ENCODE peak calls at places on chromosomes 4 and X, in nine cellular contexts. G, T, O, I, N, S, M, B and Q are unnamed samples.

GRCh38 chr4:7582313-7583096 is 147.8 kb upstream of the PSAPL1 start:
- DNase-seq in G (no peak), T (no peak), O (no peak), I (no peak), N (no peak), S (no peak), M (no peak), B (no peak), Q (no peak)

GRCh38 chr4:40629401-40630334 is at the start of gene RBM47:
- DNase-seq in G (peak; percentile 36), T (peak; percentile 52), O (peak; percentile 82), I (no peak), N (peak; percentile 77), S (peak; percentile 51), M (peak; percentile 30), B (peak; percentile 84), Q (peak; percentile 95)

GRCh38 chr4:147901388-147901787 is 169.5 kb downstream of the ARHGAP10 start:
- DNase-seq in G (no peak), T (no peak), O (no peak), I (no peak), N (no peak), S (no peak), M (no peak), B (no peak), Q (no peak)

GRCh38 chrX:30590368-30590767 is 12.8 kb upstream of the TASL start:
- DNase-seq in G (no peak), T (no peak), O (no peak), I (no peak), N (no peak), S (no peak), M (no peak), B (no peak), Q (no peak)

GRCh38 chrX:40171513-40172168 is 73.9 kb upstream of the BCOR start:
- DNase-seq in G (no peak), T (no peak), O (peak; percentile 39), I (no peak), N (no peak), S (no peak), M (no peak), B (peak; percentile 36), Q (no peak)

GRCh38 chr4:138677651-138678202 is 337.9 kb upstream of the NOCT start:
- DNase-seq in G (no peak), T (no peak), O (no peak), I (no peak), N (no peak), S (no peak), M (no peak), B (no peak), Q (no peak)

GRCh38 chr4:102165584-102165983 is 179.7 kb downstream of the SLC39A8 start:
- DNase-seq in G (no peak), T (no peak), O (no peak), I (no peak), N (no peak), S (no peak), M (no peak), B (peak; percentile 28), Q (no peak)

GRCh38 chrX:31099536-31100090 is 27.8 kb upstream of the FTHL17 start:
- DNase-seq in G (no peak), T (no peak), O (no peak), I (no peak), N (no peak), S (no peak), M (no peak), B (no peak), Q (no peak)

GRCh38 chr4:26191353-26191752 is 129.5 kb upstream of the RBPJ start:
- DNase-seq in G (no peak), T (no peak), O (no peak), I (no peak), N (no peak), S (no peak), M (peak; percentile 5), B (no peak), Q (no peak)

GRCh38 chrX:88863726-88864125 is 116.7 kb downstream of the CPXCR1 start:
- DNase-seq in G (no peak), T (no peak), O (no peak), I (no peak), N (no peak), S (no peak), M (no peak), B (no peak), Q (no peak)

GRCh38 chr4:30473225-30473624 is 246.9 kb upstream of the PCDH7 start:
- DNase-seq in G (no peak), T (no peak), O (no peak), I (no peak), N (no peak), S (no peak), M (no peak), B (no peak), Q (no peak)

GRCh38 chr4:56731857-56732256 is 50.8 kb upstream of the HOPX start:
- DNase-seq in G (no peak), T (no peak), O (no peak), I (no peak), N (no peak), S (no peak), M (no peak), B (no peak), Q (no peak)

GRCh38 chr4:102560743-102561341 is 59.7 kb downstream of the NFKB1 start:
- DNase-seq in G (no peak), T (no peak), O (no peak), I (no peak), N (no peak), S (no peak), M (no peak), B (no peak), Q (no peak)

GRCh38 chr4:11037637-11038036 is 353.1 kb upstream of the CLNK start:
- DNase-seq in G (no peak), T (no peak), O (no peak), I (no peak), N (no peak), S (no peak), M (no peak), B (no peak), Q (no peak)

GRCh38 chrX:14064632-14065432 is 35.1 kb upstream of the GEMIN8 start:
- DNase-seq in G (peak; percentile 5), T (no peak), O (no peak), I (no peak), N (no peak), S (no peak), M (peak; percentile 5), B (no peak), Q (no peak)

GRCh38 chrX:40281341-40282005 is 183.7 kb upstream of the BCOR start:
- DNase-seq in G (no peak), T (no peak), O (no peak), I (no peak), N (no peak), S (no peak), M (no peak), B (no peak), Q (no peak)

GRCh38 chr4:2607107-2607506 is 70.7 kb downstream of the FAM193A start:
- DNase-seq in G (no peak), T (no peak), O (no peak), I (no peak), N (no peak), S (no peak), M (no peak), B (no peak), Q (no peak)

GRCh38 chr4:57344296-57344695 is 234.1 kb upstream of the IGFBP7 start:
- DNase-seq in G (no peak), T (no peak), O (no peak), I (no peak), N (no peak), S (no peak), M (no peak), B (no peak), Q (no peak)

GRCh38 chr4:73859614-73860088 is 6.6 kb downstream of the PF4V1 start:
- DNase-seq in G (no peak), T (no peak), O (peak; percentile 45), I (no peak), N (no peak), S (no peak), M (no peak), B (no peak), Q (no peak)

GRCh38 chr4:147539959-147540358 is 59.1 kb downstream of the EDNRA start:
- DNase-seq in G (no peak), T (no peak), O (no peak), I (no peak), N (no peak), S (no peak), M (no peak), B (no peak), Q (no peak)